ENCODE peak calls at places on chromosome 20, in five cellular contexts. One of them, this sample, is unnamed.

GRCh38 chr20:22374678-22375590 is 209.4 kb downstream of the FOXA2 start:
- DNase-seq in IMR-90: no peak
- DNase-seq in uterus: no peak
- DNase-seq in gastrocnemius medialis: no peak
- DNase-seq in stomach: no peak
- DNase-seq in this sample: no peak

GRCh38 chr20:43721429-43722152 is 5.2 kb downstream of the GTSF1L start:
- DNase-seq in gastrocnemius medialis: no peak
- DNase-seq in stomach: no peak
- DNase-seq in uterus: no peak
- DNase-seq in IMR-90: no peak
- DNase-seq in this sample: no peak

GRCh38 chr20:7893019-7893730 is 47.1 kb downstream of the HAO1 start:
- DNase-seq in uterus: no peak
- DNase-seq in IMR-90: no peak
- DNase-seq in gastrocnemius medialis: no peak
- DNase-seq in stomach: no peak
- DNase-seq in this sample: no peak

GRCh38 chr20:51122931-51123658 is 100.2 kb upstream of the KCNG1 start:
- DNase-seq in stomach: no peak
- DNase-seq in IMR-90: no peak
- DNase-seq in gastrocnemius medialis: no peak
- DNase-seq in uterus: no peak
- DNase-seq in this sample: no peak

GRCh38 chr20:21280496-21281016 is 22.6 kb upstream of the XRN2 start:
- DNase-seq in stomach: no peak
- DNase-seq in uterus: no peak
- DNase-seq in gastrocnemius medialis: no peak
- DNase-seq in IMR-90: no peak
- DNase-seq in this sample: no peak

GRCh38 chr20:23290761-23291574 is 59.6 kb upstream of the NXT1 start:
- DNase-seq in stomach: no peak
- DNase-seq in gastrocnemius medialis: no peak
- DNase-seq in IMR-90: no peak
- DNase-seq in uterus: no peak
- DNase-seq in this sample: no peak

GRCh38 chr20:45621593-45621992 is 7.9 kb upstream of the WFDC10A start:
- DNase-seq in stomach: no peak
- DNase-seq in IMR-90: no peak
- DNase-seq in uterus: no peak
- DNase-seq in gastrocnemius medialis: no peak
- DNase-seq in this sample: no peak

GRCh38 chr20:49610701-49611538 is 43.0 kb upstream of the PTGIS start:
- DNase-seq in IMR-90: no peak
- DNase-seq in gastrocnemius medialis: peak; percentile 82
- DNase-seq in stomach: peak; percentile 86
- DNase-seq in uterus: peak; percentile 65
- DNase-seq in this sample: peak; percentile 94

GRCh38 chr20:55103188-55103587 is 627.8 kb downstream of the DOK5 start:
- DNase-seq in stomach: peak; percentile 61
- DNase-seq in uterus: no peak
- DNase-seq in gastrocnemius medialis: no peak
- DNase-seq in IMR-90: no peak
- DNase-seq in this sample: no peak

GRCh38 chr20:2519115-2519815 is 10.6 kb upstream of the ZNF343 start:
- DNase-seq in gastrocnemius medialis: no peak
- DNase-seq in uterus: no peak
- DNase-seq in IMR-90: peak; percentile 87
- DNase-seq in stomach: no peak
- DNase-seq in this sample: peak; percentile 32

GRCh38 chr20:22861990-22862389 is 173.1 kb upstream of the SSTR4 start:
- DNase-seq in gastrocnemius medialis: no peak
- DNase-seq in uterus: peak; percentile 59
- DNase-seq in IMR-90: no peak
- DNase-seq in stomach: no peak
- DNase-seq in this sample: no peak

GRCh38 chr20:17730069-17730468 is 30.3 kb downstream of the BANF2 start:
- DNase-seq in IMR-90: no peak
- DNase-seq in stomach: no peak
- DNase-seq in gastrocnemius medialis: no peak
- DNase-seq in uterus: no peak
- DNase-seq in this sample: no peak

GRCh38 chr20:24502184-24502583 is 32.8 kb downstream of the SYNDIG1 start:
- DNase-seq in gastrocnemius medialis: no peak
- DNase-seq in uterus: peak; percentile 70
- DNase-seq in IMR-90: peak; percentile 59
- DNase-seq in stomach: no peak
- DNase-seq in this sample: no peak

GRCh38 chr20:50335105-50335504 is 144.5 kb downstream of the CEBPB start:
- DNase-seq in IMR-90: peak; percentile 31
- DNase-seq in uterus: no peak
- DNase-seq in gastrocnemius medialis: no peak
- DNase-seq in stomach: no peak
- DNase-seq in this sample: peak; percentile 46

GRCh38 chr20:44070139-44070900 is 116.7 kb downstream of the JPH2 start:
- DNase-seq in IMR-90: no peak
- DNase-seq in uterus: no peak
- DNase-seq in gastrocnemius medialis: no peak
- DNase-seq in stomach: peak; percentile 23
- DNase-seq in this sample: peak; percentile 4

GRCh38 chr20:2750343-2751251 is 49.8 kb downstream of the CPXM1 start:
- DNase-seq in uterus: peak; percentile 72
- DNase-seq in IMR-90: peak; percentile 17
- DNase-seq in gastrocnemius medialis: peak; percentile 17
- DNase-seq in stomach: peak; percentile 56
- DNase-seq in this sample: peak; percentile 58

GRCh38 chr20:24164360-24164759 is 175.8 kb upstream of the GGTLC1 start:
- DNase-seq in IMR-90: no peak
- DNase-seq in stomach: no peak
- DNase-seq in gastrocnemius medialis: no peak
- DNase-seq in uterus: no peak
- DNase-seq in this sample: no peak

GRCh38 chr20:49482621-49483017 is at the start of gene KCNB1:
- DNase-seq in IMR-90: peak; percentile 21
- DNase-seq in stomach: peak; percentile 42
- DNase-seq in gastrocnemius medialis: peak; percentile 37
- DNase-seq in uterus: peak; percentile 82
- DNase-seq in this sample: peak; percentile 35

GRCh38 chr20:48965189-48965910 is 43.8 kb downstream of the ARFGEF2 start:
- DNase-seq in stomach: no peak
- DNase-seq in IMR-90: peak; percentile 72
- DNase-seq in gastrocnemius medialis: no peak
- DNase-seq in uterus: no peak
- DNase-seq in this sample: no peak

GRCh38 chr20:58851221-58851968 is 693 bp upstream of the GNAS-AS1 start:
- DNase-seq in gastrocnemius medialis: no peak
- DNase-seq in uterus: no peak
- DNase-seq in IMR-90: no peak
- DNase-seq in stomach: no peak
- DNase-seq in this sample: no peak

GRCh38 chr20:56540415-56540814 is 7.4 kb downstream of the FAM209B start:
- DNase-seq in gastrocnemius medialis: no peak
- DNase-seq in IMR-90: peak; percentile 24
- DNase-seq in stomach: no peak
- DNase-seq in uterus: no peak
- DNase-seq in this sample: no peak

GRCh38 chr20:25859649-25860530 is 163.2 kb upstream of the ZNF337 start:
- DNase-seq in gastrocnemius medialis: peak; percentile 60
- DNase-seq in uterus: peak; percentile 54
- DNase-seq in stomach: peak; percentile 75
- DNase-seq in IMR-90: no peak
- DNase-seq in this sample: peak; percentile 43

GRCh38 chr20:37007898-37008649 is 56.6 kb upstream of the SAMHD1 start:
- DNase-seq in uterus: no peak
- DNase-seq in IMR-90: peak; percentile 56
- DNase-seq in stomach: no peak
- DNase-seq in gastrocnemius medialis: no peak
- DNase-seq in this sample: no peak

GRCh38 chr20:15487030-15487429 is 1086.2 kb downstream of the KIF16B start:
- DNase-seq in gastrocnemius medialis: no peak
- DNase-seq in IMR-90: no peak
- DNase-seq in uterus: no peak
- DNase-seq in stomach: no peak
- DNase-seq in this sample: no peak

GRCh38 chr20:24892931-24893330 is 56.1 kb upstream of the CST7 start:
- DNase-seq in stomach: no peak
- DNase-seq in gastrocnemius medialis: no peak
- DNase-seq in IMR-90: no peak
- DNase-seq in uterus: no peak
- DNase-seq in this sample: no peak

GRCh38 chr20:9068232-9068781 is 580 bp upstream of the PLCB4 start:
- DNase-seq in gastrocnemius medialis: no peak
- DNase-seq in uterus: no peak
- DNase-seq in IMR-90: peak; percentile 41
- DNase-seq in stomach: peak; percentile 70
- DNase-seq in this sample: no peak

GRCh38 chr20:41386502-41387427 is 20.1 kb upstream of the EMILIN3 start:
- DNase-seq in IMR-90: peak; percentile 26
- DNase-seq in gastrocnemius medialis: no peak
- DNase-seq in stomach: no peak
- DNase-seq in uterus: no peak
- DNase-seq in this sample: no peak

GRCh38 chr20:17786221-17786718 is 86.5 kb downstream of the BANF2 start:
- DNase-seq in IMR-90: peak; percentile 75
- DNase-seq in stomach: no peak
- DNase-seq in gastrocnemius medialis: no peak
- DNase-seq in uterus: no peak
- DNase-seq in this sample: no peak

GRCh38 chr20:54043044-54043967 is 27.1 kb downstream of the BCAS1 start:
- DNase-seq in stomach: no peak
- DNase-seq in uterus: peak; percentile 26
- DNase-seq in gastrocnemius medialis: no peak
- DNase-seq in IMR-90: no peak
- DNase-seq in this sample: no peak

DNA sequence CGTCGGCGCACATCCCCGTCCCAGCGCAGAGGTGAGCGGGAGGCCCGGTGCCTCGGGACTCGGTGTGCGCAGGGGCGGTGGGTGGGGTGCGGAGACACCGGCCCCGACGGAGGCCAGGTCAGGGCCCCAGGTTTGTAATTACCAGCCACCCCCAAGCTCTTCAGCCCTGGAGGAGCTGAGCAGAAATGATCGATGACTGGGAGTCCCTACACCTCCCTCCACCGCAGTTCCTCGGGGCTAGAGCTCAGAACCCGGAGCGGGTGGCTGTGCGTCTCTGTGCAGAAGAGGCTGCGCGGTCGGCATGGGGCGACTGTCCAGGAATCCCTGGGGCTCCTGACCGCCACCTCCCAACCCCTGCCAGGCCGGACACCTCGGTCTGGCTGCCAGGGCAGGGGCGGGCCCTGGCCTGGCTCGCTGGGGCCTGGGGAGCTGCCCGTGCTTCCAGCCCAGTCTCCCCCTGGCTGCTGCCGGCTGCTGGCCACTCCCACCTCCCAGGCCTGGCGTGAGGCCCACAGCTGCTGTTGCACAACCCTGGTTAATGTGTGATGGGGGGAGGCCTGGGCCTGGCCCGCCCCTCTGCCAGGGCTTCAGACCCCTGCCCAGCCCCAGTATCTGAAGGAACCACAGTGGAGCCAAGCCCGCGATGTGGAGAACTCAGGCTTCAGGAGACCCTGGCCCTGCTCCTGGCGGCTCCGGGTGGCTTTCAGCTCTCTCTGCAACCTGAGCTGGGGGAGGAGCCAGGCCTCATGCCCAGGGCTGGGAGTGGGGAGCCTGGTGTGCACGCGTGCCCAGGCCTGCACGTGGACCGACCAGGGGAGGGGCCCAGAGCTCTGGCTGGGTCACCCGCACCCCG is 1.2 kb downstream of the SLC2A4RG start:
- DNase-seq in gastrocnemius medialis: peak; percentile 96
- DNase-seq in IMR-90: peak; percentile 86
- DNase-seq in uterus: peak; percentile 96
- DNase-seq in stomach: peak; percentile 95
- DNase-seq in this sample: peak; percentile 99
- TF ChIP-seq CTCF in gastrocnemius medialis: no peak
- TF ChIP-seq CTCF in IMR-90: peak; percentile 21
- TF ChIP-seq CTCF in uterus: peak; percentile 49
- TF ChIP-seq CTCF in stomach: no peak
- TF ChIP-seq CTCF in this sample: peak; percentile 38

DNA sequence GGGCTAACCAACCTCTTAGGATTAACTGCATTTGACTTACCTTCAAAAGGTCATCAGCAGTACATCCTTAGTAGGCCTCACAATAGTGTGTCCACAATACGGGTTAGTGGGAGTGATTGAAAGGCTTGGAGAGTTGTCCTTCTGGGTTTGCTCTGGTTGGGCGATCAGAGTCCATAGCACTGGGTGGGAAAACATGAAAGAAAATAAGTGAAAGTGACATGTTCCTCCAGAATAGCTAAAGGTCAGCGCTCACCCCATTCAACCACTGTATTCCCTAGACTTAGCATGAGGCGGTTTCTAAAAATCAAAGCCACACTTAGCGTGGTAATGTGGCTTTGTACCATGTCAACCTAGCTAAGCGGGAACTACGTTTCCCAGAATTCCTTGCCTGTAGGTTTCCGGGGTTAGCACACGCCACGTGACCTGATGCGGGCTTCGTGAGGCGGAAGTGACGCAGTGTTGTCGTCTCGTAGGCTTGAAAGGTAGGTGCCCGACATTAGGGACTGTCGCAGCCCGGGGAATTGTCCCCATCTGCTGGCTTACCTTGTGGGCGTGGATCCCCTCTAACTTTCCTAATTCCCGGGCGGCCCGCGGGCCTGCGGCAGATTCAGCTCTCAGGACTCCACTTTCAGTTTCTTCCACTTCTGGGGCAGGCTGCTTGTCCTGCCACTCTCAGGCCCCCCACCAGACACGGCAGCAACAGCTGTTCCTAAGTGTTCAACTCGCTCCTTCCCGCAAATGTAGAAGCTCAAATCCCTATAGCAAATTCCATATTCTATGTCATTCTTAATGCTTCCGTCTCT is 19.8 kb upstream of the SCP2D1 start:
- DNase-seq in IMR-90: peak; percentile 87
- DNase-seq in uterus: peak; percentile 91
- DNase-seq in gastrocnemius medialis: peak; percentile 88
- DNase-seq in stomach: peak; percentile 92
- DNase-seq in this sample: peak; percentile 97
- TF ChIP-seq POLR2A in IMR-90: peak; percentile 74
- TF ChIP-seq POLR2A in uterus: peak; percentile 72
- TF ChIP-seq POLR2A in gastrocnemius medialis: peak; percentile 66
- TF ChIP-seq POLR2A in stomach: no peak
- TF ChIP-seq POLR2A in this sample: no peak

GRCh38 chr20:35568645-35569044 is 26.8 kb downstream of the ERGIC3 start:
- DNase-seq in gastrocnemius medialis: no peak
- DNase-seq in stomach: no peak
- DNase-seq in IMR-90: no peak
- DNase-seq in uterus: no peak
- DNase-seq in this sample: no peak
- TF ChIP-seq CTCF in gastrocnemius medialis: no peak
- TF ChIP-seq CTCF in stomach: no peak
- TF ChIP-seq CTCF in IMR-90: peak; percentile 3
- TF ChIP-seq CTCF in uterus: no peak
- TF ChIP-seq CTCF in this sample: no peak

DNA sequence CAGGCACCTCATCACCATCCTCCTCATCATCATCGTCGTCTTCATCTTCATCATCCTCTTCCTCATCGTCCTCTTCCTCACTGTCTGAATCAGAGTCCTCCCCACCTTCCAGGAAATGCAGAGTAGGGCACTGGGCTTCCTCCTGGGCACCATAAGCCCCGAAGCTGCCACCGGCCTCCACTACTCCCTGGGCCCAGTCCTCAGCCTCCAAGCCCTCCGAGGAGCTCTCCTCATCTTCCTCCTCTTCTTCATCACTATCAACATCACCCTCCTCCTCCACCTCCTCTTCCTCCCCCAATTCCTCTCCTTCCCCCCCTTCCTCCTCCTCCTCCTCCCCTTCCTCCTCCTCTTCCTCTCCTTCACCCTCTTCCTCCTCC is 1.7 kb downstream of the CENPB start:
- DNase-seq in stomach: no peak
- DNase-seq in gastrocnemius medialis: no peak
- DNase-seq in IMR-90: no peak
- DNase-seq in uterus: no peak
- DNase-seq in this sample: no peak
- TF ChIP-seq POLR2A in stomach: no peak
- TF ChIP-seq POLR2A in gastrocnemius medialis: no peak
- TF ChIP-seq POLR2A in IMR-90: no peak
- TF ChIP-seq POLR2A in uterus: no peak
- TF ChIP-seq POLR2A in this sample: no peak